ENCODE peak calls at places on chromosome 20, in seven cellular contexts. T is H54, E is T follicular helper cell, Q is H4, Z is immature natural killer cell, U is T-cell, X is EL. D is an unnamed sample.

GRCh38 chr20:19423892-19424620 is 211.6 kb downstream of the SLC24A3 start:
- DNase-seq in Q (no peak), X (peak), E (no peak), U (no peak), T (no peak), Z (no peak), D (no peak)

GRCh38 chr20:62055106-62055861 is 10.4 kb downstream of the TAF4 start:
- DNase-seq in Q (no peak), T (no peak), X (no peak), U (no peak), Z (no peak), E (no peak), D (no peak)

GRCh38 chr20:20273281-20273680 is 94.6 kb upstream of the INSM1 start:
- DNase-seq in X (peak), Z (no peak), E (no peak), Q (no peak), T (no peak), U (no peak), D (no peak)

GRCh38 chr20:17905544-17905943 is 63.0 kb downstream of the SNX5 start:
- DNase-seq in Q (no peak), T (no peak), Z (no peak), E (no peak), X (no peak), U (no peak), D (no peak)

GRCh38 chr20:48791666-48792071 is 36.1 kb downstream of the PREX1 start:
- DNase-seq in U (no peak), X (peak), T (no peak), E (no peak), Q (no peak), Z (no peak), D (no peak)

GRCh38 chr20:56554869-56555268 is 21.8 kb downstream of the FAM209B start:
- DNase-seq in Q (peak), Z (no peak), U (no peak), E (no peak), X (peak), T (peak), D (peak)

GRCh38 chr20:63703471-63703975 is 4.3 kb downstream of the ARFRP1 start:
- DNase-seq in T (no peak), Q (peak), X (no peak), Z (no peak), U (no peak), E (no peak), D (no peak)

GRCh38 chr20:61786230-61786629 is 279.5 kb downstream of the TAF4 start:
- DNase-seq in Q (no peak), U (no peak), E (no peak), X (no peak), Z (no peak), T (no peak), D (no peak)

GRCh38 chr20:5654557-5654956 is 95.6 kb upstream of the SHLD1 start:
- DNase-seq in U (no peak), X (peak), Z (no peak), T (peak), Q (peak), E (no peak), D (no peak)

GRCh38 chr20:16526433-16527380 is 46.5 kb downstream of the KIF16B start:
- DNase-seq in Z (no peak), E (no peak), U (no peak), X (no peak), Q (no peak), T (no peak), D (no peak)

GRCh38 chr20:34544109-34544793 is 14.3 kb upstream of the MAP1LC3A start:
- DNase-seq in U (no peak), X (no peak), Q (no peak), E (no peak), Z (no peak), T (no peak), D (peak)

GRCh38 chr20:33257237-33257636 is 21.4 kb downstream of the BPIFA1 start:
- DNase-seq in E (no peak), Q (no peak), Z (no peak), U (no peak), X (no peak), T (no peak), D (no peak)

GRCh38 chr20:1507276-1507675 is 16.1 kb upstream of the SIRPB2 start:
- DNase-seq in E (no peak), Q (no peak), Z (no peak), T (no peak), X (no peak), U (no peak), D (no peak)

GRCh38 chr20:6739406-6739805 is 28.1 kb upstream of the BMP2 start:
- DNase-seq in E (no peak), Z (no peak), X (no peak), U (no peak), T (no peak), Q (no peak), D (no peak)

GRCh38 chr20:14507711-14508110 is 170.3 kb upstream of the FLRT3 start:
- DNase-seq in E (no peak), Q (no peak), Z (no peak), T (no peak), X (no peak), U (no peak), D (no peak)

GRCh38 chr20:19291024-19291817 is 78.8 kb downstream of the SLC24A3 start:
- DNase-seq in X (no peak), Q (no peak), T (no peak), U (no peak), Z (no peak), E (no peak), D (no peak)

GRCh38 chr20:43744966-43745733 is 18.3 kb upstream of the GTSF1L start:
- DNase-seq in X (no peak), Z (no peak), Q (no peak), T (no peak), E (no peak), U (no peak), D (peak)

GRCh38 chr20:37384683-37385174 is 38.8 kb downstream of the SRC start:
- DNase-seq in E (peak), Q (no peak), U (peak), T (peak), Z (peak), X (peak), D (peak)

GRCh38 chr20:63082308-63082938 is 75.7 kb upstream of the BHLHE23 start:
- DNase-seq in Q (no peak), E (no peak), U (peak), X (peak), Z (no peak), T (peak), D (peak)

GRCh38 chr20:32978009-32978335 is 26.3 kb downstream of the SUN5 start:
- DNase-seq in U (no peak), T (no peak), Z (no peak), E (no peak), X (no peak), Q (no peak), D (no peak)

GRCh38 chr20:37189617-37190016 is 10.3 kb upstream of the MROH8 start:
- DNase-seq in U (no peak), T (no peak), X (no peak), Z (no peak), E (no peak), Q (no peak), D (no peak)

D was measured in CD4-positive, CD25-positive, alpha-beta regulatory T cell.